ENCODE peak calls at places on chromosome 2, in seven cellular contexts. C is activated CD8-positive, alpha-beta T cell treated with anti-CD3 and anti-CD28 coated beads, Interleukin-2, amount 10 ng/mL, durations not matched to agents 7 days and 5 days; O is NCI-H2107; J is stimulated activated CD8-positive, alpha-beta memory T cell treated with anti-CD3 and anti-CD28 coated beads, Interleukin-4, amount 100 ng/mL, for 24 hours; H is Daoy; T is amniotic stem cell; Y is colonic mucosa. E is an unnamed sample.

GRCh38 chr2:43225788-43226557 is 433 bp downstream of the ZFP36L2 start:
- DNase-seq in H (peak), O (no peak), T (peak), C (peak), J (peak), Y (peak), E (peak)

GRCh38 chr2:101830555-101830954 is 133.0 kb downstream of the MAP4K4 start:
- DNase-seq in T (peak), O (no peak), H (peak), C (no peak), Y (no peak), J (no peak), E (no peak)

GRCh38 chr2:229462144-229462543 is 191.1 kb upstream of the PID1 start:
- DNase-seq in T (no peak), C (no peak), Y (no peak), J (no peak), O (no peak), H (no peak), E (no peak)

GRCh38 chr2:104312684-104313083 is 541.2 kb upstream of the POU3F3 start:
- DNase-seq in T (no peak), J (no peak), H (no peak), Y (no peak), C (no peak), O (no peak), E (no peak)

GRCh38 chr2:230346921-230347533 is 20.0 kb downstream of the SP140L start:
- DNase-seq in T (no peak), J (no peak), O (no peak), Y (no peak), H (no peak), C (no peak), E (no peak)

GRCh38 chr2:120992791-120993555 is 257.3 kb downstream of the GLI2 start:
- DNase-seq in T (no peak), C (no peak), H (no peak), J (no peak), O (no peak), Y (no peak), E (no peak)

GRCh38 chr2:144389151-144389929 is 130.6 kb downstream of the ZEB2 start:
- DNase-seq in O (no peak), H (no peak), T (no peak), Y (peak), J (no peak), C (no peak), E (no peak)

GRCh38 chr2:102848366-102848839 is 86.6 kb downstream of the TMEM182 start:
- DNase-seq in J (no peak), O (peak), H (peak), Y (peak), C (no peak), T (no peak), E (no peak)

GRCh38 chr2:15154289-15154688 is 406.8 kb downstream of the NBAS start:
- DNase-seq in H (no peak), Y (no peak), C (no peak), J (no peak), T (no peak), O (no peak), E (no peak)

GRCh38 chr2:117378653-117379052 is 435.8 kb upstream of the DDX18 start:
- DNase-seq in O (no peak), Y (no peak), H (no peak), J (no peak), T (no peak), C (no peak), E (no peak)

GRCh38 chr2:113075600-113075999 is 7.8 kb downstream of the IL1F10 start:
- DNase-seq in Y (no peak), J (no peak), H (no peak), C (no peak), O (no peak), T (no peak), E (no peak)

GRCh38 chr2:101698419-101699190 is 1.1 kb downstream of the MAP4K4 start:
- DNase-seq in C (peak), J (no peak), Y (peak), T (no peak), O (no peak), H (peak), E (no peak)

GRCh38 chr2:138414014-138414413 is 87.6 kb upstream of the SPOPL start:
- DNase-seq in T (no peak), J (no peak), H (no peak), C (no peak), Y (no peak), O (no peak), E (no peak)

GRCh38 chr2:163338270-163338669 is 397.5 kb downstream of the FIGN start:
- DNase-seq in Y (no peak), T (no peak), C (no peak), H (no peak), J (no peak), O (no peak), E (no peak)

GRCh38 chr2:196980498-196980897 is 54.0 kb upstream of the PGAP1 start:
- DNase-seq in Y (no peak), T (no peak), H (no peak), C (no peak), O (no peak), J (no peak), E (no peak)

GRCh38 chr2:128178650-128179460 is 87.9 kb downstream of the UGGT1 start:
- DNase-seq in T (peak), C (peak), O (no peak), H (peak), Y (peak), J (no peak), E (peak)

GRCh38 chr2:66689456-66690051 is 254.6 kb downstream of the MEIS1 start:
- DNase-seq in Y (no peak), C (no peak), T (no peak), J (no peak), H (no peak), O (no peak), E (no peak)

GRCh38 chr2:10160226-10160955 is 37.9 kb downstream of the RRM2 start:
- DNase-seq in T (no peak), H (no peak), C (no peak), Y (no peak), J (no peak), O (no peak), E (no peak)

GRCh38 chr2:208830203-208830602 is 423.6 kb downstream of the PTH2R start:
- DNase-seq in J (no peak), Y (no peak), H (no peak), T (no peak), O (no peak), C (no peak), E (no peak)

GRCh38 chr2:19228092-19228670 is 130.2 kb downstream of the OSR1 start:
- DNase-seq in Y (no peak), J (no peak), O (no peak), T (no peak), H (no peak), C (no peak), E (no peak)

GRCh38 chr2:5690718-5691658 is 1.2 kb upstream of the SOX11 start:
- DNase-seq in Y (no peak), J (no peak), O (peak), C (no peak), T (no peak), H (peak), E (no peak)

GRCh38 chr2:102504833-102505232 is 31.8 kb downstream of the SLC9A4 start:
- DNase-seq in J (no peak), T (no peak), Y (peak), H (no peak), C (no peak), O (no peak), E (no peak)

GRCh38 chr2:158509928-158510797 is 53.4 kb downstream of the PKP4 start:
- DNase-seq in C (no peak), O (no peak), Y (no peak), T (no peak), H (no peak), J (no peak), E (no peak)